ENCODE peak calls at places on chromosomes 11 and 22, in four cellular contexts. R, Y, B and V are unnamed samples.

GRCh38 chr11:120151536-120151935 is 13.6 kb upstream of the TRIM29 start:
- DNase-seq in R (no peak), B (no peak), Y (no peak), V (no peak)

GRCh38 chr22:31313366-31314147 is 21.3 kb upstream of the PIK3IP1 start:
- DNase-seq in R (peak), B (peak), Y (peak), V (peak)

GRCh38 chr11:68312117-68312779 is at the start of gene LRP5:
- DNase-seq in Y (no peak), R (no peak), B (no peak), V (no peak)

GRCh38 chr22:31625661-31626426 is 36.2 kb downstream of the PISD start:
- DNase-seq in B (no peak), Y (no peak), R (no peak), V (no peak)

GRCh38 chr22:26996156-26996555 is 338.8 kb downstream of the MIAT start:
- DNase-seq in B (no peak), Y (no peak), R (no peak), V (no peak)

GRCh38 chr11:106017088-106017487 is 5.0 kb downstream of the MSANTD4 start:
- DNase-seq in B (no peak), Y (no peak), R (no peak), V (no peak)

GRCh38 chr11:22898036-22898435 is 37.8 kb upstream of the CCDC179 start:
- DNase-seq in B (no peak), R (no peak), Y (no peak), V (no peak)

GRCh38 chr11:129723146-129723963 is 92.3 kb upstream of the TMEM45B start:
- DNase-seq in B (no peak), Y (no peak), R (no peak), V (no peak)

GRCh38 chr11:62242021-62242420 is at the start of gene SCGB1D2:
- DNase-seq in R (peak), B (no peak), Y (no peak), V (no peak)

GRCh38 chr11:75759832-75760231 is 8.7 kb upstream of the DGAT2 start:
- DNase-seq in R (no peak), Y (no peak), B (no peak), V (no peak)

GRCh38 chr22:21624880-21625791 is 4.7 kb downstream of the YDJC start:
- DNase-seq in Y (no peak), R (no peak), B (no peak), V (peak)

GRCh38 chr11:128464878-128465277 is 122.5 kb downstream of the ETS1 start:
- DNase-seq in Y (no peak), B (no peak), R (no peak), V (no peak)

GRCh38 chr11:128465531-128465930 is 121.8 kb downstream of the ETS1 start:
- DNase-seq in R (no peak), B (no peak), Y (no peak), V (no peak)

GRCh38 chr11:128467610-128468041 is 119.7 kb downstream of the ETS1 start:
- DNase-seq in R (peak), Y (no peak), B (peak), V (no peak)

GRCh38 chr11:128467041-128467440 is 120.3 kb downstream of the ETS1 start:
- DNase-seq in Y (no peak), R (no peak), B (no peak), V (no peak)

GRCh38 chr11:128465946-128466688 is 121.2 kb downstream of the ETS1 start:
- DNase-seq in Y (no peak), B (no peak), R (no peak), V (no peak)
- H3K27ac ChIP-seq in Y (peak), B (peak), R (peak), V (peak)

GRCh38 chr11:71527576-71528210 is 626 bp downstream of the KRTAP5-7 start:
- DNase-seq in B (no peak), R (no peak), Y (no peak), V (no peak)
- H3K27ac ChIP-seq in B (no peak), R (no peak), Y (no peak), V (no peak)

DNA sequence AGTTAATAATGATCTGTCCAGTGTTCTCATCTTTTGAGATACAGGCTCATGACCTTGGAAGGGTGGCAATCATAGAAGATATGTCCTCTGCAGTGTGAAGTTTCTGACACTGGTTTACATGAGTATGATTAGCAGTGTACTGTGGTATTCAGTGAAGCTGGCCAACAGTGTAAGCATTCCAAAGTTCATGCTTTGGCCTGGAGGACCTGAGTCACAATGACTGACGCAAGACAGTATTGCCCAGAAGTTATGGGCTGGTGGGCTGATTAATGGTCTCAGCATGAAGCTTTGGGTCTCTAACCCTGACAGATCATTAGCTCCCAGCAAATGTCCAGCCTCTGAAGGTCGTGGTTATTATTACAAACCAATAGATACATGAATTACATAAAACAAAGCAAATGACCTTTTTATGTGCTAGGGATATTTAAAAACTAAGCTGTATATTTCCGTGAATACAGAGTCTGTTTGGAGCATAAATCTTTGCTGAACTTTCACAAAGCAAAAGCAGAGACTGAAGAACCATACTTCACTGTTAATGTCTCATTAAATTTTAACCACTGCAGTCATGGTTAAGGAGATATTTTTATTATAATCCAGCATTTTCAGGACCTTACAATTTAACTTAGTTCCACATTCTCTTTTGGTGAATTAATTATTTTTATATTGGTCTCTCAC is 28.3 kb upstream of the USP47 start:
- DNase-seq in B (peak), Y (peak), R (no peak), V (no peak)
- H3K27ac ChIP-seq in B (peak), Y (no peak), R (no peak), V (no peak)

DNA sequence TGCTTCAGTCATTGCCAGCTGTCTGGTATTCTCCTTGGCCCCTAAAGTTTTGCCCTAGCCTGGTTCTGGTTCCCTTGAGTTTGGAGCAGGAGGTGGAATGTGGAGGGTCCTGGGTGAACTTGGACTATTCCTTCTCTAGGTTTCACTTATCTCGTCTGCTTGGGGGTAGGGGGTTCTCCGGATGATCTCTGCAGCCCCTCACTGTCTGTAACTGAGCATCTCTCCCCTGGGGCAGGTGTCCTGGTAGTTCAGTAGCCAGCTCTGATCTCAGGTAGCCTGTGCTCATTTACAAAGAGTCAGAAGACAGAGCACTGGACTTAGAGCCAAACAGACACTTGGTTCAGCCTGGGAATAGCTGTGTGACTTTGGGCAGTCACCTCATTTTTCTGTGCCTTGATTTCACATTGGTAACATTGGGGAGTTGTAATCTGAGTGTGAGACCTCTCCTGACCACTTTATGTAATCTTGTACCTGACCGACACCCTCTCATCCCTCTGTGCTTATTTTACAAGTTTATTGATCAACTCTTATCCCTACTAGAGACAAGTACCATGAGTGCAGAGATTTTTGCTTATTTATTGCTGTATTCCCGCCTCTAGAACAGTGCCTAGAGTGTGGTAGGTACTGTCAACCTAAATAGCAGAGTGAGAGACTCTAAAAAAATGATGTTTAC is 804 bp downstream of the CCDC134 start:
- DNase-seq in Y (no peak), R (no peak), B (no peak), V (no peak)
- H3K27ac ChIP-seq in Y (peak), R (peak), B (peak), V (peak)

DNA sequence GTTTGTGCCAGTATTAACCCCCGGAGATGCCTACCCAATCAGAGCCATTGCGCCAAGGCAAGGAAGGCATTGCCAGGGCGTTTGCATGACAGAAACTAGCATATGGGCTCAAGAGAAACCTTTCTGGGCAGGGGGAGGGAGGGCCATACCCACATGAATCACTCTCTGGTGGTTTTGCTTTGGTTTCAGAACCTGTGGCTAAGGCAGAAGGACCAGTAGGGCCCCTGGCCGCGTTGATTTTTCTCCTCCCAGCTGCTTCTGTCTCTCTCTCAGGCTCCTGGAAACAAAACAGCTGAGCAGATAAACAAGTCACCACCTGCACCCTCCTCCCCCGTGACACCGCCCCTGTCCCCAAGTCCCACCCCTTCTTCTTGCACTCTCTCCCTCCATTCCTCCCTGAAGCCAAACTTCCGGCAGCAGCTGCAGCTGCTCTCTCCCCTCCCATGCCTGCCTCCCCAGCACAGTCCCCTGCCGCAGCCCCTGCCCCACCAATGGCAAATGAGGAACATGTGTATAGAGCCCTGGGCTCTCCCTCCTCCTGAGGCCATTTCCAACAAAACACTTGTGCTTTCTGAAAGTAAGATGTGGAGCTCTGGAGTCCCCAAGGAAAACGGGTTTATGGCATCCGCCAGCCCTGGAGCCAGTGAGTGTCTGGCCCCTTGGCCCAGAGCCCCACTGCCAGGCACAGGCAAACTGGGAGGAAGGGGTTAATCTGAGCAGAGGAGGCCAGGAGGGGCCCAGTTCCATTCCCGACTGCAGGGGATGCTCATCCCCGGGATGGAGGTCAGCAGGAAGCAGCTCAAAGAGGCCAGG is 39.0 kb upstream of the ADA2 start:
- DNase-seq in Y (peak), B (peak), R (no peak), V (peak)
- H3K27ac ChIP-seq in Y (no peak), B (no peak), R (peak), V (no peak)